ENCODE peak calls at places on chromosomes 12 and 14, in seven cellular contexts. One of them, this sample, is unnamed.

GRCh38 chr12:16612647-16613046 is 6.7 kb upstream of the LMO3 start:
- DNase-seq in uterus: no peak
- DNase-seq in tibial nerve: no peak
- DNase-seq in A549: no peak
- DNase-seq in H54: no peak
- DNase-seq in testis: no peak
- DNase-seq in GM12891: no peak
- DNase-seq in this sample: no peak

GRCh38 chr12:104263026-104263425 is 40.5 kb upstream of the EID3 start:
- DNase-seq in A549: no peak
- DNase-seq in testis: no peak
- DNase-seq in uterus: no peak
- DNase-seq in tibial nerve: no peak
- DNase-seq in GM12891: no peak
- DNase-seq in H54: no peak
- DNase-seq in this sample: no peak

GRCh38 chr14:59422069-59422881 is 42.9 kb downstream of the GPR135 start:
- DNase-seq in uterus: no peak
- DNase-seq in tibial nerve: no peak
- DNase-seq in testis: no peak
- DNase-seq in GM12891: no peak
- DNase-seq in A549: no peak
- DNase-seq in H54: no peak
- DNase-seq in this sample: no peak

GRCh38 chr14:77270361-77271112 is 469 bp downstream of the NGB start:
- DNase-seq in tibial nerve: no peak
- DNase-seq in uterus: no peak
- DNase-seq in testis: no peak
- DNase-seq in A549: no peak
- DNase-seq in H54: no peak
- DNase-seq in GM12891: no peak
- DNase-seq in this sample: no peak

GRCh38 chr12:92471551-92471950 is 231.2 kb upstream of the PLEKHG7 start:
- DNase-seq in testis: no peak
- DNase-seq in GM12891: no peak
- DNase-seq in tibial nerve: no peak
- DNase-seq in uterus: no peak
- DNase-seq in A549: no peak
- DNase-seq in H54: no peak
- DNase-seq in this sample: no peak

GRCh38 chr14:106681161-106681955 is 1155.0 kb downstream of the TMEM121 start:
- DNase-seq in A549: no peak
- DNase-seq in testis: no peak
- DNase-seq in H54: no peak
- DNase-seq in GM12891: no peak
- DNase-seq in tibial nerve: no peak
- DNase-seq in uterus: no peak
- DNase-seq in this sample: no peak

GRCh38 chr12:52498971-52499370 is 5.9 kb upstream of the KRT6A start:
- DNase-seq in A549: no peak
- DNase-seq in testis: no peak
- DNase-seq in tibial nerve: no peak
- DNase-seq in H54: no peak
- DNase-seq in uterus: no peak
- DNase-seq in GM12891: no peak
- DNase-seq in this sample: no peak

GRCh38 chr12:12726543-12727093 is 9.4 kb downstream of the CDKN1B start:
- DNase-seq in testis: no peak
- DNase-seq in uterus: no peak
- DNase-seq in tibial nerve: peak; percentile 33
- DNase-seq in GM12891: no peak
- DNase-seq in A549: peak; percentile 41
- DNase-seq in H54: peak; percentile 30
- DNase-seq in this sample: no peak

GRCh38 chr14:58430156-58430555 is 2.6 kb downstream of the KIAA0586 start:
- DNase-seq in A549: no peak
- DNase-seq in uterus: no peak
- DNase-seq in testis: no peak
- DNase-seq in tibial nerve: no peak
- DNase-seq in H54: no peak
- DNase-seq in GM12891: no peak
- DNase-seq in this sample: no peak

GRCh38 chr14:59254911-59255545 is 66.6 kb downstream of the DAAM1 start:
- DNase-seq in H54: no peak
- DNase-seq in GM12891: no peak
- DNase-seq in testis: peak; percentile 34
- DNase-seq in uterus: peak; percentile 24
- DNase-seq in A549: no peak
- DNase-seq in tibial nerve: peak; percentile 42
- DNase-seq in this sample: no peak

GRCh38 chr12:70074510-70074909 is 168.7 kb upstream of the CNOT2 start:
- DNase-seq in A549: no peak
- DNase-seq in GM12891: no peak
- DNase-seq in tibial nerve: no peak
- DNase-seq in H54: no peak
- DNase-seq in uterus: no peak
- DNase-seq in testis: no peak
- DNase-seq in this sample: no peak

GRCh38 chr12:43957732-43958131 is 121.9 kb downstream of the TMEM117 start:
- DNase-seq in A549: peak; percentile 21
- DNase-seq in GM12891: peak; percentile 19
- DNase-seq in uterus: no peak
- DNase-seq in tibial nerve: peak; percentile 41
- DNase-seq in testis: peak; percentile 40
- DNase-seq in H54: peak; percentile 8
- DNase-seq in this sample: no peak

GRCh38 chr12:108633534-108634224 is at the start of gene SELPLG:
- DNase-seq in uterus: no peak
- DNase-seq in A549: no peak
- DNase-seq in H54: no peak
- DNase-seq in GM12891: peak; percentile 68
- DNase-seq in tibial nerve: peak; percentile 42
- DNase-seq in testis: peak; percentile 41
- DNase-seq in this sample: peak; percentile 18

GRCh38 chr12:106791531-106791930 is 17.0 kb downstream of the RIC8B start:
- DNase-seq in tibial nerve: no peak
- DNase-seq in A549: no peak
- DNase-seq in GM12891: no peak
- DNase-seq in H54: no peak
- DNase-seq in testis: no peak
- DNase-seq in uterus: no peak
- DNase-seq in this sample: no peak

GRCh38 chr12:96988919-96989318 is 81.9 kb downstream of the NEDD1 start:
- DNase-seq in testis: no peak
- DNase-seq in tibial nerve: no peak
- DNase-seq in H54: no peak
- DNase-seq in A549: no peak
- DNase-seq in GM12891: no peak
- DNase-seq in uterus: no peak
- DNase-seq in this sample: no peak

GRCh38 chr14:85675957-85676356 is 146.0 kb downstream of the FLRT2 start:
- DNase-seq in GM12891: no peak
- DNase-seq in uterus: no peak
- DNase-seq in H54: no peak
- DNase-seq in A549: no peak
- DNase-seq in tibial nerve: no peak
- DNase-seq in testis: no peak
- DNase-seq in this sample: no peak

GRCh38 chr12:131210506-131211278 is 257.0 kb downstream of the ADGRD1 start:
- DNase-seq in H54: no peak
- DNase-seq in uterus: no peak
- DNase-seq in A549: no peak
- DNase-seq in GM12891: no peak
- DNase-seq in testis: no peak
- DNase-seq in tibial nerve: no peak
- DNase-seq in this sample: no peak

GRCh38 chr14:84806627-84807026 is 723.3 kb upstream of the FLRT2 start:
- DNase-seq in GM12891: no peak
- DNase-seq in uterus: no peak
- DNase-seq in A549: no peak
- DNase-seq in H54: no peak
- DNase-seq in tibial nerve: no peak
- DNase-seq in testis: no peak
- DNase-seq in this sample: no peak

GRCh38 chr12:46915861-46916260 is 90.1 kb upstream of the SLC38A4 start:
- DNase-seq in uterus: peak; percentile 55
- DNase-seq in H54: no peak
- DNase-seq in GM12891: no peak
- DNase-seq in testis: no peak
- DNase-seq in tibial nerve: no peak
- DNase-seq in A549: no peak
- DNase-seq in this sample: no peak

GRCh38 chr12:48288387-48289268 is 62.1 kb downstream of the ZNF641 start:
- DNase-seq in H54: no peak
- DNase-seq in A549: no peak
- DNase-seq in tibial nerve: no peak
- DNase-seq in GM12891: no peak
- DNase-seq in testis: no peak
- DNase-seq in uterus: no peak
- DNase-seq in this sample: no peak

GRCh38 chr12:48280572-48280971 is 70.1 kb downstream of the ZNF641 start:
- DNase-seq in tibial nerve: no peak
- DNase-seq in GM12891: no peak
- DNase-seq in H54: no peak
- DNase-seq in testis: no peak
- DNase-seq in A549: no peak
- DNase-seq in uterus: no peak
- DNase-seq in this sample: no peak

GRCh38 chr12:48281811-48282210 is 68.9 kb downstream of the ZNF641 start:
- DNase-seq in H54: no peak
- DNase-seq in uterus: no peak
- DNase-seq in testis: no peak
- DNase-seq in A549: no peak
- DNase-seq in tibial nerve: no peak
- DNase-seq in GM12891: no peak
- DNase-seq in this sample: no peak

GRCh38 chr12:48286665-48287064 is 64.1 kb downstream of the ZNF641 start:
- DNase-seq in testis: peak; percentile 28
- DNase-seq in uterus: no peak
- DNase-seq in tibial nerve: peak; percentile 20
- DNase-seq in H54: no peak
- DNase-seq in GM12891: no peak
- DNase-seq in A549: no peak
- DNase-seq in this sample: no peak

GRCh38 chr12:48285751-48286650 is 64.7 kb downstream of the ZNF641 start:
- DNase-seq in testis: no peak
- DNase-seq in tibial nerve: no peak
- DNase-seq in GM12891: no peak
- DNase-seq in H54: no peak
- DNase-seq in A549: no peak
- DNase-seq in uterus: no peak
- DNase-seq in this sample: no peak
- TF ChIP-seq POLR2A in testis: no peak
- TF ChIP-seq POLR2A in tibial nerve: no peak
- TF ChIP-seq POLR2A in GM12891: no peak
- TF ChIP-seq POLR2A in H54: no peak
- TF ChIP-seq POLR2A in A549: no peak
- TF ChIP-seq POLR2A in uterus: no peak
- TF ChIP-seq POLR2A in this sample: no peak

DNA sequence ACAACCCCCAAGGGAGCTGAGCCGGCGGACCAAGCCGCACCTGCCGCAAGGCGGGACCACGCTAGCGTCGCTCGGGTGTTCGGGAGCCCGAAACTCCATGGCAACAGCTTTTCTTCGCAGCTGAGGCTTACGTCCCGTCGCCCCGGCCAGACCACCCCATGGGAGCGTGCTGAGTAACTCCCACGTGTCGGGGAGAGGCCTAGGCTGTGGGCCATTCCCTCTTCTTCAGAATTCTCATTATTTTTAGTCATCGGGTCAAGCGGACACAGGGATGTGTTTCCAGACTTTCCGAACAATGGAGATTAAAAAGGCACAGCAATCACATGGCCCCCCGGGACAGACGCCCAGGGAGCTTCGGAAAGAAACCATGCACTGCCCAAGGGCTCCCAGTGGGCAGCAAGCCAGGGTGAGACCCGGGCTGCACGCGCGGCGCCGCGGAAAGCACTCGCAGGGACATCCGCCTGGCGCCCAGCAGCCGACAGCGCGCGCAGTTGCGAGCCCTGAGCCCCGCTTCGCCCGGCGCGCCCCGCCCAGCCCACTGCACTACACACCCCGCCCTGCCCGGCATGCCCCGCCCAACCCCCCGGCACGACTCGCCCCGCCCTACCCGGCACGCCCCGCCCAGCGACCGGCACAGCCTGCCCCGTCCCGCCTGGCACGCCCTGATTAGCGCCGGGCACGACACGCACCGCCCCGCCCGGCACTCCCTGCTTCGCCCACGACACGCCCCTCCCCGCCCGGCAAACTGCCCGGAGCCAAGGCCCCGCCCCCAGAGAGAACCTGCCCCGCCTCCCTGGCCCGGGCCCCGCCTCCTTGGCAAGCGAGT is 422 bp upstream of the AK7 start:
- DNase-seq in A549: peak; percentile 84
- DNase-seq in tibial nerve: peak; percentile 93
- DNase-seq in H54: peak; percentile 85
- DNase-seq in uterus: peak; percentile 95
- DNase-seq in testis: peak; percentile 93
- DNase-seq in GM12891: peak; percentile 93
- DNase-seq in this sample: peak; percentile 98
- TF ChIP-seq POLR2A in A549: peak; percentile 90
- TF ChIP-seq POLR2A in tibial nerve: peak; percentile 35
- TF ChIP-seq POLR2A in H54: peak; percentile 38
- TF ChIP-seq POLR2A in uterus: peak; percentile 15
- TF ChIP-seq POLR2A in testis: no peak
- TF ChIP-seq POLR2A in GM12891: no peak
- TF ChIP-seq POLR2A in this sample: peak; percentile 15

GRCh38 chr12:122097641-122098364 is 19.2 kb downstream of the MLXIP start:
- DNase-seq in H54: no peak
- DNase-seq in A549: peak; percentile 56
- DNase-seq in GM12891: no peak
- DNase-seq in uterus: no peak
- DNase-seq in testis: peak; percentile 79
- DNase-seq in tibial nerve: no peak
- DNase-seq in this sample: peak; percentile 98
- TF ChIP-seq POLR2A in H54: no peak
- TF ChIP-seq POLR2A in A549: no peak
- TF ChIP-seq POLR2A in GM12891: no peak
- TF ChIP-seq POLR2A in uterus: no peak
- TF ChIP-seq POLR2A in testis: no peak
- TF ChIP-seq POLR2A in tibial nerve: no peak
- TF ChIP-seq POLR2A in this sample: no peak

DNA sequence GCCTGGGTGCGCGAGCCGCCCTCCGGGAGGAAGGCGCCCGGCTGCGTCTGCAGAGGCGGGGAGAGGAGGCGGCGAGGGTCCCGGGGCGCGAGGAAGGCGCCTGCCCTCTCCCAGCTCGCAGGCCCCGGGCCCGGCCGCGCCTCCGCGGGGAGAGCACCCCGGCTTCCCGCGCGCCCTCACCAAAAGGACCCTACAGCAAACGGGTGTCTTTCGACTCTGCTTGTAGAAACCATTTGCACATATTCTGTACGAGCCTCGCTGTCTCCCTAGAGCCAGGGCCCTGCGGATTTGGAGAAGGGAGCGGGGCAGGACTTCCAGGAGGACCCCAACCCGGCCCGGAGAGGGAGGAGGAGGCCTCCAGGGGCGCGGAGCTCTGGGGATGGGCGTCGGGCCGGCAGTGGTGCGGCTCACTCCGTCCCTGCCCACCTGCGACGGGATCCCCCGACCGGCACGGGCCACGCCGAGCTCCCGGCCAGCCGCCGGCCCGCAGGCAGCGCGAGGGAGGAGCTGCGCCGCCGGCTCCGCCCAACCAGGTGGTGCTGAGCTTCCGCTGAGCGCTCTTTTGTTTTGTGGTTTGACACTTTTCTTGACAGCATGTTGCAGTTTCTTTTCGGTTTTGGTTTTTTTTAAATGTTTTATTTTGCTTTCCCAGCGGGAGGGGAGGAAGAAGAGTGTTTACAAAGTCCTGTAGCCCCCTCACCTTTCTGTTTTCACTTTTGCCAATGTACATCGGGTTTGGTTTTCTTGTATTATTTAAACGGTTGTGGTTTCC is 103.2 kb upstream of the FKBP4 start:
- DNase-seq in H54: no peak
- DNase-seq in A549: no peak
- DNase-seq in GM12891: peak; percentile 70
- DNase-seq in uterus: no peak
- DNase-seq in testis: no peak
- DNase-seq in tibial nerve: no peak
- DNase-seq in this sample: peak; percentile 29
- TF ChIP-seq POLR2A in H54: no peak
- TF ChIP-seq POLR2A in A549: no peak
- TF ChIP-seq POLR2A in GM12891: no peak
- TF ChIP-seq POLR2A in uterus: no peak
- TF ChIP-seq POLR2A in testis: no peak
- TF ChIP-seq POLR2A in tibial nerve: no peak
- TF ChIP-seq POLR2A in this sample: no peak